ENCODE peak calls at places on chromosomes 1 and 21, in four cellular contexts. L, C, G and Q are unnamed samples.

GRCh38 chr1:3340548-3341235 is 113.8 kb upstream of the ARHGEF16 start:
- DNase-seq in G (no peak), C (no peak), L (no peak), Q (no peak)

GRCh38 chr1:26996024-26996423 is 2.5 kb downstream of the TRNP1 start:
- DNase-seq in C (peak), L (no peak), G (no peak), Q (peak)

GRCh38 chr1:16158993-16159831 is 3.3 kb upstream of the EPHA2 start:
- DNase-seq in C (no peak), L (no peak), G (no peak), Q (no peak)

GRCh38 chr1:94265931-94266330 is 28.5 kb upstream of the ARHGAP29 start:
- DNase-seq in C (peak), G (no peak), L (no peak), Q (peak)

GRCh38 chr1:68207129-68207689 is 25.1 kb downstream of the WLS start:
- DNase-seq in G (no peak), C (peak), L (no peak), Q (peak)

GRCh38 chr1:37602750-37603694 is 7.3 kb upstream of the GNL2 start:
- DNase-seq in L (no peak), G (no peak), C (peak), Q (peak)

GRCh38 chr1:8373547-8374270 is 55.8 kb downstream of the SLC45A1 start:
- DNase-seq in C (peak), L (no peak), G (peak), Q (peak)

GRCh38 chr1:193537266-193538003 is 351.0 kb upstream of the B3GALT2 start:
- DNase-seq in C (no peak), G (no peak), L (no peak), Q (no peak)

GRCh38 chr1:20255666-20256065 is 35.0 kb upstream of the VWA5B1 start:
- DNase-seq in L (peak), G (peak), C (peak), Q (peak)

GRCh38 chr1:8554956-8555534 is 237.1 kb downstream of the SLC45A1 start:
- DNase-seq in C (peak), L (no peak), G (no peak), Q (peak)

GRCh38 chr1:81838600-81839218 is 38.0 kb downstream of the ADGRL2 start:
- DNase-seq in G (no peak), L (no peak), C (no peak), Q (no peak)

GRCh38 chr1:48228156-48228555 is 5.6 kb downstream of the SLC5A9 start:
- DNase-seq in G (no peak), L (no peak), C (no peak), Q (no peak)

GRCh38 chr1:180501865-180502360 is 464 bp downstream of the ACBD6 start:
- DNase-seq in G (no peak), L (no peak), C (no peak), Q (peak)

GRCh38 chr21:15277498-15277897 is 212.7 kb upstream of the NRIP1 start:
- DNase-seq in G (no peak), L (no peak), C (no peak), Q (no peak)

GRCh38 chr1:220241072-220241663 is 31.1 kb downstream of the RAB3GAP2 start:
- DNase-seq in G (no peak), C (no peak), L (no peak), Q (no peak)

GRCh38 chr1:10045480-10046355 is 13.0 kb downstream of the UBE4B start:
- DNase-seq in C (peak), G (peak), L (no peak), Q (no peak)

GRCh38 chr1:81604982-81605381 is 195.8 kb upstream of the ADGRL2 start:
- DNase-seq in L (no peak), C (no peak), G (no peak), Q (no peak)

GRCh38 chr21:29164330-29164942 is 34.0 kb downstream of the MAP3K7CL start:
- DNase-seq in C (peak), L (no peak), G (no peak), Q (peak)

GRCh38 chr21:42357307-42357706 is 6.5 kb upstream of the TFF2 start:
- DNase-seq in L (no peak), C (no peak), G (no peak), Q (no peak)

GRCh38 chr21:42057861-42058437 is 13.2 kb upstream of the UMODL1 start:
- DNase-seq in L (no peak), C (no peak), G (no peak), Q (no peak)

GRCh38 chr1:242467556-242468145 is 56.8 kb downstream of the PLD5 start:
- DNase-seq in G (no peak), L (peak), C (peak), Q (peak)

GRCh38 chr1:162905759-162906158 is 44.8 kb upstream of the CCDC190 start:
- DNase-seq in L (no peak), C (peak), G (no peak), Q (peak)

GRCh38 chr1:79667848-79668696 is 661.5 kb upstream of the ADGRL4 start:
- DNase-seq in L (no peak), G (no peak), C (no peak), Q (no peak)

GRCh38 chr1:177897601-177898376 is 72.1 kb downstream of the SEC16B start:
- DNase-seq in G (no peak), L (no peak), C (no peak), Q (no peak)

GRCh38 chr1:78171736-78172590 is 126.2 kb downstream of the GIPC2 start:
- DNase-seq in G (no peak), C (peak), L (no peak), Q (peak)

GRCh38 chr1:43893020-43893419 is 40.6 kb upstream of the ARTN start:
- DNase-seq in L (no peak), G (no peak), C (peak), Q (no peak)

GRCh38 chr1:159009704-159010361 is at the start of gene IFI16:
- DNase-seq in G (peak), C (peak), L (no peak), Q (peak)

GRCh38 chr1:21935393-21935804 is 1.7 kb downstream of the HSPG2 start:
- DNase-seq in C (peak), G (no peak), L (no peak), Q (peak)